ENCODE peak calls at places on chromosomes 7 and 10, in five cellular contexts. One of them, this sample, is unnamed.

GRCh38 chr7:42274052-42274451 is 37.0 kb upstream of the GLI3 start:
- DNase-seq in GM06990: no peak
- DNase-seq in IMR-90: peak; percentile 79
- DNase-seq in HFF-Myc: no peak
- DNase-seq in left ventricle myocardium inferior: no peak
- DNase-seq in this sample: no peak

GRCh38 chr7:138992052-138992531 is 10.9 kb upstream of the KIAA1549 start:
- DNase-seq in GM06990: no peak
- DNase-seq in IMR-90: peak; percentile 77
- DNase-seq in HFF-Myc: no peak
- DNase-seq in left ventricle myocardium inferior: no peak
- DNase-seq in this sample: no peak

GRCh38 chr10:51371725-51372124 is 297.4 kb downstream of the PRKG1 start:
- DNase-seq in GM06990: no peak
- DNase-seq in IMR-90: no peak
- DNase-seq in HFF-Myc: no peak
- DNase-seq in left ventricle myocardium inferior: no peak
- DNase-seq in this sample: no peak

GRCh38 chr7:81457858-81458522 is 311.9 kb downstream of the HGF start:
- DNase-seq in GM06990: no peak
- DNase-seq in IMR-90: peak; percentile 56
- DNase-seq in HFF-Myc: no peak
- DNase-seq in left ventricle myocardium inferior: no peak
- DNase-seq in this sample: no peak

GRCh38 chr7:52017802-52018679 is 701.4 kb upstream of the COBL start:
- DNase-seq in GM06990: no peak
- DNase-seq in IMR-90: no peak
- DNase-seq in HFF-Myc: no peak
- DNase-seq in left ventricle myocardium inferior: no peak
- DNase-seq in this sample: no peak

GRCh38 chr7:124179641-124180040 is 146.8 kb upstream of the TMEM229A start:
- DNase-seq in GM06990: no peak
- DNase-seq in IMR-90: no peak
- DNase-seq in HFF-Myc: no peak
- DNase-seq in left ventricle myocardium inferior: no peak
- DNase-seq in this sample: no peak

GRCh38 chr7:5758753-5759330 is 22.6 kb downstream of the RNF216 start:
- DNase-seq in GM06990: no peak
- DNase-seq in IMR-90: no peak
- DNase-seq in HFF-Myc: no peak
- DNase-seq in left ventricle myocardium inferior: no peak
- DNase-seq in this sample: no peak

GRCh38 chr10:88107296-88107695 is 243.9 kb downstream of the PTEN start:
- DNase-seq in GM06990: no peak
- DNase-seq in IMR-90: no peak
- DNase-seq in HFF-Myc: no peak
- DNase-seq in left ventricle myocardium inferior: no peak
- DNase-seq in this sample: no peak

GRCh38 chr7:14924398-14924797 is 21.8 kb upstream of the DGKB start:
- DNase-seq in GM06990: no peak
- DNase-seq in IMR-90: no peak
- DNase-seq in HFF-Myc: no peak
- DNase-seq in left ventricle myocardium inferior: no peak
- DNase-seq in this sample: no peak

DNA sequence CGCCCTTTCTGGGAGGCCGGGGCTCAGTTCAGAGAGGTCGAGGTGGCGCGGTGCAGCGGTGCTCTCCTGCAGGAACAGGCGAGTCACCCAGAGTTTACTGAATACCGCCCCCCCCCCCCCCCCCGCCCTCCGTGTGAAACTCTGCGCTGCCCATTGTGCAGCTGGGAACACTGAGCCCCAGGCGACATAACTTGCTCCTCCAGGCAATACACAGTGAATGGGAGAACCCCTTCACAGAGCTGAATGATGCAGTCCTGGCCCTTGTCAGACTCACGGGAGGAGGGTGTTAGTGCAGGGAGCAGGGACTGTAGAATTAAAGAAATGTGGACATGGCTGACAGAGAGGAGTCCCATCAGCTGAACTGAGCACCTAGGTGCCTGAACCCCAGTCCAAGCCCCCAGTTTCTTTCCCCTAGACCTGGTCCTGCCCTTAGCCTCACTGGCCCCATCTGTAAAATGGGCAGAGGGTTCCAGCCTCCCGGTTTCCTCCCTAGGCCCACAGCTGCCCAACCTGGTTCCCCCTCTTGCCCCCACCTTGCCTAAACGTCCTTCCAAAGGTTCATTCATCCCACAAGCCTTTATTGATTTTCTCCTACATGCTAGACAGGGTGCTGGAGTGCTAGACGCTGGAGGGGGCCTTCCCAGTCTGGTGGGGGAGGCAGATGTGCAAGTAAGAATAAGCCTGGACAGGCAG is 846 bp upstream of the LOXL4 start:
- DNase-seq in GM06990: no peak
- DNase-seq in IMR-90: no peak
- DNase-seq in HFF-Myc: no peak
- DNase-seq in left ventricle myocardium inferior: no peak
- DNase-seq in this sample: no peak
- H3K4me3 ChIP-seq in GM06990: peak overlapping the region; percentile 15
- H3K4me3 ChIP-seq in IMR-90: peak overlapping the region; percentile 42
- H3K4me3 ChIP-seq in HFF-Myc: peak overlapping the region; percentile 35
- H3K4me3 ChIP-seq in left ventricle myocardium inferior: peak overlapping the region; percentile 63
- H3K4me3 ChIP-seq in this sample: peak overlapping the region; percentile 20

GRCh38 chr10:28891058-28891713 is 213.9 kb downstream of the BAMBI start:
- DNase-seq in GM06990: no peak
- DNase-seq in IMR-90: no peak
- DNase-seq in HFF-Myc: no peak
- DNase-seq in left ventricle myocardium inferior: no peak
- DNase-seq in this sample: no peak
- TF ChIP-seq CTCF in GM06990: no peak
- TF ChIP-seq CTCF in IMR-90: no peak
- TF ChIP-seq CTCF in HFF-Myc: no peak
- TF ChIP-seq CTCF in left ventricle myocardium inferior: no peak
- TF ChIP-seq CTCF in this sample: no peak

DNA sequence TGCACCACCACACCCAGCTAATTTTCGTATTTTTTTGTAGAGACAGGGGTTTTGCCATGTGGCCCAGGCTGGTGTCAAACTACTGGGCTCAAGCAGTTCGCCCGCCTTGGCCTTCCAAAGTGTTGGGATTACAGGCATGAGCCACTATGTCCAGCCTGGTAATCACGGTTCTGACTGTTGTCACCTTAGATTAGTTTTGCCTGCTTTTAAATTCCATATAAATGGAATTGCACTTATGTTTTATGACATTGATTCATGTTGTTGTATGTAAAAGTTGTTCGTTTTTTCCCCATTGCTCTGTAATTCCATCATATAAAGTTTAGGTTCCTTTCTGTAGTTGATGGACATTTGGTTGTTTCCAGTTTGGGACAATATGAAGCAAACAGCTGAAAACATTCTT is 106.0 kb downstream of the CAMK1D start:
- DNase-seq in GM06990: no peak
- DNase-seq in IMR-90: no peak
- DNase-seq in HFF-Myc: no peak
- DNase-seq in left ventricle myocardium inferior: no peak
- DNase-seq in this sample: no peak
- H3K4me3 ChIP-seq in GM06990: no peak overlapping the region
- H3K4me3 ChIP-seq in IMR-90: no peak overlapping the region
- H3K4me3 ChIP-seq in HFF-Myc: no peak overlapping the region
- H3K4me3 ChIP-seq in left ventricle myocardium inferior: no peak overlapping the region
- H3K4me3 ChIP-seq in this sample: no peak overlapping the region

DNA sequence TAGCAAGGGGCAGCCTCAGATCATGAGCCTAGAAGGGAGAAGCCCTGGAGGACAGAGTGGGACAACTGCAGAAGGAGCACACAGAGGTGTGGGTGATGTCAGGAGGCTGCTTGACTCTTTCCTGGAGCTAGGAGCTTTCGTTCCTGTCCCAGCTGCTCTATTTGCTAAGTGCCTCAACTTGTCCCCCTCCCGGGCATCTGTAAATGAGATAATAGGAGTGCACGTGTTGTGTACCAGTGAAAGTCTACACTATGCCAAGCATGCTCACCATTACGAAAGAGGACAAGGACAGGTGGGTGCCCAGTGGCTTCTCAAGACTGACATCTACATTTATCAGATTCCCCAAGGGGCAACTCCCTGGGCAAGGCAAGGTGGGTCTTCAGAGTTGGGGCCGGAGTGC is 162.7 kb downstream of the KCNMA1 start:
- DNase-seq in GM06990: no peak
- DNase-seq in IMR-90: no peak
- DNase-seq in HFF-Myc: no peak
- DNase-seq in left ventricle myocardium inferior: no peak
- DNase-seq in this sample: no peak
- TF ChIP-seq CTCF in GM06990: no peak
- TF ChIP-seq CTCF in IMR-90: no peak
- TF ChIP-seq CTCF in HFF-Myc: no peak
- TF ChIP-seq CTCF in left ventricle myocardium inferior: no peak
- TF ChIP-seq CTCF in this sample: no peak

DNA sequence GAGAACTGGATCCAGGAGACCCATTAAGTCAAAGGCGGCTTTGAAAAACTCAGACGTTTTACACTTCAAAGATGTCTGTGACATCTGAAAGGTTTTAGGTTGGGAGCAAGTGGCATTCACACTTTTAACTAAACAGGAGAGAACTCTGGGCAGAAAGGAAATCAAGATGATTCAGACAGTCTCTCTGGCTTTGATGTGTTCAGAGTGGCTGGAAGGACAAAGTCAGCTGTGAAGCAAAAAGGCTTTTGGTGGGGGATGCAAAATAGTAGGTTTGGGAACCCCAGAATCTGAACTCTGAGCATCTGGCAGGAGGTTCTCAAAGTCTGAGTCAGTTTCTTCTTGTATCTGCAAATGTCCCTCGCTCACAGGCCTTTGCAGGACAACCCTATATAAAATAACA is 66.6 kb downstream of the PRKCQ start:
- DNase-seq in GM06990: no peak
- DNase-seq in IMR-90: no peak
- DNase-seq in HFF-Myc: no peak
- DNase-seq in left ventricle myocardium inferior: no peak
- DNase-seq in this sample: no peak
- H3K4me3 ChIP-seq in GM06990: no peak overlapping the region
- H3K4me3 ChIP-seq in IMR-90: no peak overlapping the region
- H3K4me3 ChIP-seq in HFF-Myc: no peak overlapping the region
- H3K4me3 ChIP-seq in left ventricle myocardium inferior: no peak overlapping the region
- H3K4me3 ChIP-seq in this sample: no peak overlapping the region

GRCh38 chr10:103193107-103193819 is at the start of gene NT5C2:
- DNase-seq in GM06990: peak; percentile 87
- DNase-seq in IMR-90: peak; percentile 72
- DNase-seq in HFF-Myc: no peak
- DNase-seq in left ventricle myocardium inferior: peak; percentile 87
- DNase-seq in this sample: peak; percentile 81

GRCh38 chr10:103192089-103192450 is 1.0 kb downstream of the NT5C2 start:
- DNase-seq in GM06990: no peak
- DNase-seq in IMR-90: no peak
- DNase-seq in HFF-Myc: no peak
- DNase-seq in left ventricle myocardium inferior: no peak
- DNase-seq in this sample: no peak

GRCh38 chr10:103193820-103194529 is 903 bp upstream of the NT5C2 start:
- DNase-seq in GM06990: peak; percentile 44
- DNase-seq in IMR-90: peak; percentile 8
- DNase-seq in HFF-Myc: no peak
- DNase-seq in left ventricle myocardium inferior: no peak
- DNase-seq in this sample: no peak

GRCh38 chr10:103188853-103189252 is 4.2 kb downstream of the NT5C2 start:
- DNase-seq in GM06990: no peak
- DNase-seq in IMR-90: peak; percentile 59
- DNase-seq in HFF-Myc: no peak
- DNase-seq in left ventricle myocardium inferior: no peak
- DNase-seq in this sample: no peak

GRCh38 chr10:103192451-103193106 is 493 bp downstream of the NT5C2 start:
- DNase-seq in GM06990: peak; percentile 79
- DNase-seq in IMR-90: peak; percentile 75
- DNase-seq in HFF-Myc: no peak
- DNase-seq in left ventricle myocardium inferior: peak; percentile 83
- DNase-seq in this sample: peak; percentile 78
- TF ChIP-seq CTCF in GM06990: no peak
- TF ChIP-seq CTCF in IMR-90: no peak
- TF ChIP-seq CTCF in HFF-Myc: no peak
- TF ChIP-seq CTCF in left ventricle myocardium inferior: no peak
- TF ChIP-seq CTCF in this sample: no peak

GRCh38 chr7:2071133-2071832 is 161.5 kb downstream of the MAD1L1 start:
- DNase-seq in GM06990: no peak
- DNase-seq in IMR-90: no peak
- DNase-seq in HFF-Myc: no peak
- DNase-seq in left ventricle myocardium inferior: no peak
- DNase-seq in this sample: no peak
- H3K4me3 ChIP-seq in GM06990: no peak overlapping the region
- H3K4me3 ChIP-seq in IMR-90: no peak overlapping the region
- H3K4me3 ChIP-seq in HFF-Myc: no peak overlapping the region
- H3K4me3 ChIP-seq in left ventricle myocardium inferior: no peak overlapping the region
- H3K4me3 ChIP-seq in this sample: no peak overlapping the region

GRCh38 chr7:134478707-134479106 is 19.8 kb upstream of the AKR1B1 start:
- DNase-seq in GM06990: no peak
- DNase-seq in IMR-90: peak; percentile 25
- DNase-seq in HFF-Myc: no peak
- DNase-seq in left ventricle myocardium inferior: no peak
- DNase-seq in this sample: no peak
- TF ChIP-seq CTCF in GM06990: no peak
- TF ChIP-seq CTCF in IMR-90: peak; percentile 40
- TF ChIP-seq CTCF in HFF-Myc: no peak
- TF ChIP-seq CTCF in left ventricle myocardium inferior: no peak
- TF ChIP-seq CTCF in this sample: no peak

GRCh38 chr10:133336131-133337078 is at the start of gene CALY:
- DNase-seq in GM06990: peak; percentile 54
- DNase-seq in IMR-90: no peak
- DNase-seq in HFF-Myc: no peak
- DNase-seq in left ventricle myocardium inferior: no peak
- DNase-seq in this sample: peak; percentile 81

GRCh38 chr10:133337079-133337725 is 506 bp upstream of the CALY start:
- DNase-seq in GM06990: no peak
- DNase-seq in IMR-90: no peak
- DNase-seq in HFF-Myc: no peak
- DNase-seq in left ventricle myocardium inferior: no peak
- DNase-seq in this sample: no peak

GRCh38 chr10:133332936-133333699 is 3.6 kb downstream of the CALY start:
- DNase-seq in GM06990: no peak
- DNase-seq in IMR-90: no peak
- DNase-seq in HFF-Myc: no peak
- DNase-seq in left ventricle myocardium inferior: no peak
- DNase-seq in this sample: no peak

GRCh38 chr10:133334495-133335237 is 2.0 kb downstream of the CALY start:
- DNase-seq in GM06990: no peak
- DNase-seq in IMR-90: no peak
- DNase-seq in HFF-Myc: no peak
- DNase-seq in left ventricle myocardium inferior: no peak
- DNase-seq in this sample: peak; percentile 63

GRCh38 chr10:133335238-133336122 is 1.2 kb downstream of the CALY start:
- DNase-seq in GM06990: no peak
- DNase-seq in IMR-90: peak; percentile 61
- DNase-seq in HFF-Myc: peak; percentile 33
- DNase-seq in left ventricle myocardium inferior: peak; percentile 54
- DNase-seq in this sample: peak; percentile 63
- H3K4me3 ChIP-seq in GM06990: peak overlapping the region; percentile 18
- H3K4me3 ChIP-seq in IMR-90: peak overlapping the region; percentile 38
- H3K4me3 ChIP-seq in HFF-Myc: peak overlapping the region; percentile 32
- H3K4me3 ChIP-seq in left ventricle myocardium inferior: peak overlapping the region; percentile 58
- H3K4me3 ChIP-seq in this sample: peak overlapping the region; percentile 35

This sample was measured in pancreas.